ENCODE peak calls at places on chromosomes 16 and 17, in ten cellular contexts. W, N, B, L, O, C, G, R, U and H are unnamed samples.
A peak's percentile ranks its signal among the peaks of the same experiment; 100 is the strongest.

GRCh38 chr16:72073831-72074230 is 10.8 kb downstream of the HPR start:
- DNase-seq in U (peak; percentile 53), O (no peak), R (no peak), C (no peak), G (peak; percentile 24), B (no peak), L (peak; percentile 55), W (no peak), N (no peak), H (peak; percentile 71)

GRCh38 chr16:5490499-5490898 is 392.9 kb upstream of the EEF2KMT start:
- DNase-seq in N (peak; percentile 74), C (peak; percentile 35), L (no peak), B (no peak), G (no peak), R (no peak), W (no peak), O (no peak), U (no peak), H (peak; percentile 79)

GRCh38 chr16:4316732-4317461 is 1.0 kb downstream of the GLIS2 start:
- DNase-seq in B (no peak), C (no peak), G (no peak), N (no peak), W (peak; percentile 58), O (no peak), R (peak; percentile 49), L (no peak), U (peak; percentile 60), H (no peak)

GRCh38 chr17:39197380-39198185 is at the start of gene CACNB1:
- DNase-seq in B (peak; percentile 69), U (peak; percentile 82), C (no peak), O (no peak), R (peak; percentile 69), W (peak; percentile 74), L (peak; percentile 80), N (peak; percentile 77), G (no peak), H (peak; percentile 85)

GRCh38 chr16:67392301-67393059 is 818 bp downstream of the TPPP3 start:
- DNase-seq in R (no peak), G (no peak), N (no peak), B (no peak), O (no peak), C (no peak), U (no peak), L (no peak), W (no peak), H (no peak)

GRCh38 chr16:50902457-50902856 is 160.6 kb downstream of the CYLD start:
- DNase-seq in B (no peak), L (no peak), U (no peak), R (no peak), G (no peak), W (no peak), O (no peak), C (no peak), N (no peak), H (no peak)

GRCh38 chr17:44069974-44070454 is 521 bp upstream of the G6PC3 start:
- DNase-seq in B (no peak), U (no peak), G (no peak), N (peak; percentile 38), C (peak; percentile 57), L (no peak), R (no peak), O (no peak), W (no peak), H (no peak)

GRCh38 chr16:84643677-84644076 is 4.6 kb upstream of the KLHL36 start:
- DNase-seq in R (no peak), L (no peak), W (no peak), U (no peak), B (no peak), C (no peak), N (no peak), G (no peak), O (no peak), H (no peak)

GRCh38 chr17:78745407-78746088 is 36.5 kb downstream of the CYTH1 start:
- DNase-seq in N (peak; percentile 56), G (no peak), R (peak; percentile 58), B (peak; percentile 61), C (peak; percentile 26), L (no peak), W (no peak), U (no peak), O (no peak), H (no peak)

GRCh38 chr17:82961366-82962162 is 117.8 kb upstream of the METRNL start:
- DNase-seq in C (no peak), R (no peak), G (no peak), B (no peak), N (no peak), L (no peak), W (peak; percentile 12), O (no peak), U (peak; percentile 12), H (peak; percentile 12)

GRCh38 chr17:7992516-7992915 is 9.9 kb upstream of the GUCY2D start:
- DNase-seq in R (no peak), N (no peak), U (no peak), C (no peak), L (no peak), W (no peak), G (no peak), B (no peak), O (peak; percentile 98), H (no peak)

GRCh38 chr17:4934173-4934979 is 2.3 kb downstream of the GP1BA start:
- DNase-seq in C (peak; percentile 57), R (peak; percentile 20), L (no peak), G (no peak), B (peak; percentile 14), W (peak; percentile 53), N (no peak), U (no peak), O (no peak), H (no peak)

GRCh38 chr16:80436510-80436909 is 104.3 kb upstream of the DYNLRB2 start:
- DNase-seq in B (no peak), U (no peak), W (no peak), L (no peak), C (no peak), N (no peak), O (no peak), R (no peak), G (no peak), H (no peak)

GRCh38 chr16:53695070-53695469 is 8.6 kb downstream of the RPGRIP1L start:
- DNase-seq in B (no peak), L (no peak), G (no peak), C (no peak), U (no peak), O (no peak), N (no peak), W (no peak), R (no peak), H (no peak)

GRCh38 chr16:48236286-48236685 is 7.8 kb upstream of the LONP2 start:
- DNase-seq in C (no peak), O (no peak), B (no peak), L (no peak), W (no peak), G (no peak), N (no peak), U (no peak), R (no peak), H (no peak)

GRCh38 chr16:67459066-67459857 is 21.7 kb downstream of the ATP6V0D1 start:
- DNase-seq in R (peak; percentile 44), L (peak; percentile 52), O (no peak), U (peak; percentile 63), C (no peak), W (peak; percentile 64), N (no peak), B (no peak), G (no peak), H (peak; percentile 79)

GRCh38 chr17:4908301-4908700 is 5.4 kb upstream of the CHRNE start:
- DNase-seq in C (no peak), O (peak; percentile 78), L (no peak), W (peak; percentile 57), G (no peak), N (peak; percentile 47), R (no peak), U (no peak), B (no peak), H (no peak)

GRCh38 chr17:73365934-73366623 is 54.3 kb upstream of the CDC42EP4 start:
- DNase-seq in U (peak; percentile 72), C (no peak), W (peak; percentile 51), O (no peak), L (peak; percentile 66), R (no peak), G (no peak), N (no peak), B (no peak), H (peak; percentile 50)

GRCh38 chr17:17590883-17591407 is 563 bp downstream of the PEMT start:
- DNase-seq in R (no peak), G (no peak), W (no peak), N (no peak), C (no peak), O (no peak), L (no peak), B (peak; percentile 13), U (no peak), H (no peak)

DNA sequence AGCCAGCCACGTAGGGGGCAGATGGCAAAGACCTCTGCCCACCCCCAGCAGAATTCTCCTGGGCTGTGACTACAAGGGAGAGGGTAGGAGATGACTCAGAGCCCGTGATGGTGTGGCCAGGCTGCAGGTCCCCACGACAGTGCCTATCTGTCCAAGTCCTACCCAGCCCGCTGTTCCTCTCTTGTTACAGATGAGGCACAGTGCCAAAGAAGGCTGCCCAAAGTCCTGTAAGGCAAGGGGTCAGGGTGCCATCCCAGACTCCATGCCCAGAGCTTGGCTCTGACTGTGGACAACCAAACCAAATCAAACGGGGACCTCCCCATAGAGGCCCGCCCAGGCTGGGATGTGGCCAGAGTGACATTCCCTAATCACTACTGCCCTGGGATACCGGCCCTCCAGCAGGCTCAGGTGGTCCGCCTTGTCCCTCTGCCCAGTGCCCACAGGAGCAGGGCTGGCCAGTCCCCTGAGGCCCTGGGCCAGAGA is 12.6 kb upstream of the BCAR1 start:
- DNase-seq in R (no peak), C (no peak), U (no peak), W (peak; percentile 88), B (no peak), N (no peak), O (no peak), G (no peak), L (peak; percentile 52), H (peak; percentile 75)
- H3K27ac ChIP-seq in R (peak overlapping the region; percentile 93), C (no peak overlapping the region), U (peak overlapping the region; percentile 98), W (peak overlapping the region; percentile 96), B (no peak overlapping the region), N (no peak overlapping the region), O (no peak overlapping the region), G (peak overlapping the region; percentile 92), L (peak overlapping the region; percentile 94), H (peak overlapping the region; percentile 95)

GRCh38 chr16:21684199-21684598 is 20.4 kb downstream of the OTOA start:
- DNase-seq in R (no peak), W (no peak), L (no peak), O (no peak), C (no peak), G (no peak), U (no peak), N (peak; percentile 42), B (peak; percentile 23), H (peak; percentile 42)
- TF ChIP-seq CTCF in R (peak; percentile 32), W (peak; percentile 31), L (peak; percentile 27), O (peak; percentile 57), C (peak; percentile 33), G (no peak), U (peak; percentile 29), N (peak; percentile 80), B (peak; percentile 47), H (peak; percentile 59)

GRCh38 chr17:1474402-1475189 is 17.9 kb downstream of the MYO1C start:
- DNase-seq in N (no peak), U (no peak), B (no peak), O (no peak), L (no peak), R (no peak), W (peak; percentile 51), C (no peak), G (no peak), H (no peak)
- H3K27ac ChIP-seq in N (no peak overlapping the region), U (peak overlapping the region; percentile 4), B (no peak overlapping the region), O (no peak overlapping the region), L (no peak overlapping the region), R (no peak overlapping the region), W (no peak overlapping the region), C (no peak overlapping the region), G (no peak overlapping the region), H (no peak overlapping the region)

GRCh38 chr16:20424129-20424866 is 15.0 kb downstream of the ACSM5 start:
- DNase-seq in R (no peak), B (no peak), U (no peak), N (no peak), C (no peak), W (no peak), O (no peak), G (no peak), L (no peak), H (no peak)
- TF ChIP-seq CTCF in R (no peak), B (no peak), U (no peak), N (no peak), C (no peak), W (no peak), O (no peak), G (no peak), L (no peak), H (no peak)